ENCODE peak calls at places on chromosomes 3 and 15, in seven cellular contexts. Z is trophoblast cell; J is NAMALWA; D is stimulated activated CD4-positive, alpha-beta T cell treated with anti-CD3 and anti-CD28 coated beads, Interleukin-2, amount 100 ng/mL, for 4 hours; L is astrocyte; Y is NCI-H1694 treated with DMSO at 0.1 percent for 48 hours; I is activated CD4-positive, alpha-beta T cell treated with anti-CD3 and anti-CD28 coated beads, Interleukin-2, amount 50 U/mL, for 24 hours. W is an unnamed sample.

GRCh38 chr3:6861989-6862879 is 1.3 kb downstream of the GRM7 start:
- DNase-seq in Z (no peak), J (no peak), D (no peak), L (no peak), Y (no peak), I (no peak), W (no peak)

GRCh38 chr3:68878322-68878721 is 54.0 kb downstream of the TAFA4 start:
- DNase-seq in Z (no peak), J (peak), D (no peak), L (peak), Y (no peak), I (no peak), W (no peak)

GRCh38 chr15:41944313-41944940 is 27.9 kb downstream of the EHD4 start:
- DNase-seq in Z (peak), J (no peak), D (no peak), L (peak), Y (no peak), I (no peak), W (peak)

GRCh38 chr3:42839616-42840015 is 30.4 kb downstream of the ACKR2 start:
- DNase-seq in Z (no peak), J (peak), D (peak), L (peak), Y (peak), I (no peak), W (peak)

GRCh38 chr3:55647086-55647485 is 160.0 kb upstream of the WNT5A start:
- DNase-seq in Z (no peak), J (no peak), D (no peak), L (no peak), Y (no peak), I (no peak), W (no peak)

GRCh38 chr15:39804026-39804425 is 21.4 kb upstream of the FSIP1 start:
- DNase-seq in Z (peak), J (no peak), D (no peak), L (peak), Y (no peak), I (no peak), W (no peak)

GRCh38 chr3:194278186-194278845 is 72.8 kb downstream of the CPN2 start:
- DNase-seq in Z (no peak), J (no peak), D (no peak), L (no peak), Y (no peak), I (no peak), W (no peak)

GRCh38 chr15:80804970-80805495 is 25.9 kb downstream of the CEMIP start:
- DNase-seq in Z (no peak), J (no peak), D (no peak), L (no peak), Y (peak), I (no peak), W (no peak)

GRCh38 chr3:65569845-65570405 is 468.8 kb downstream of the MAGI1 start:
- DNase-seq in Z (no peak), J (no peak), D (no peak), L (no peak), Y (no peak), I (no peak), W (no peak)

GRCh38 chr3:25663324-25664065 is 1.2 kb downstream of the TOP2B start:
- DNase-seq in Z (no peak), J (peak), D (peak), L (peak), Y (no peak), I (no peak), W (peak)

GRCh38 chr3:28835751-28836150 is 445.1 kb upstream of the RBMS3 start:
- DNase-seq in Z (no peak), J (no peak), D (no peak), L (no peak), Y (no peak), I (no peak), W (no peak)

GRCh38 chr15:88120021-88120420 is 136.5 kb downstream of the NTRK3 start:
- DNase-seq in Z (no peak), J (no peak), D (no peak), L (no peak), Y (no peak), I (no peak), W (no peak)

GRCh38 chr3:159130108-159130507 is 328.3 kb downstream of the MFSD1 start:
- DNase-seq in Z (no peak), J (peak), D (no peak), L (no peak), Y (no peak), I (no peak), W (no peak)

GRCh38 chr3:157999246-157999645 is 107.0 kb downstream of the SHOX2 start:
- DNase-seq in Z (no peak), J (no peak), D (no peak), L (no peak), Y (no peak), I (no peak), W (no peak)

GRCh38 chr3:18988619-18989229 is 159.6 kb upstream of the KCNH8 start:
- DNase-seq in Z (no peak), J (peak), D (no peak), L (peak), Y (peak), I (no peak), W (no peak)

GRCh38 chr3:106001923-106002322 is 133.1 kb upstream of the CBLB start:
- DNase-seq in Z (no peak), J (no peak), D (no peak), L (no peak), Y (no peak), I (no peak), W (no peak)

GRCh38 chr15:56099311-56099710 is 105.9 kb upstream of the NEDD4 start:
- DNase-seq in Z (no peak), J (no peak), D (no peak), L (no peak), Y (no peak), I (no peak), W (no peak)

GRCh38 chr3:45365060-45365459 is 23.3 kb upstream of the LARS2 start:
- DNase-seq in Z (no peak), J (no peak), D (no peak), L (peak), Y (no peak), I (no peak), W (no peak)

GRCh38 chr3:151395806-151396205 is 11.3 kb upstream of the P2RY12 start:
- DNase-seq in Z (peak), J (no peak), D (no peak), L (peak), Y (no peak), I (no peak), W (no peak)

GRCh38 chr3:52196977-52197376 is 983 bp upstream of the ALAS1 start:
- DNase-seq in Z (no peak), J (no peak), D (no peak), L (no peak), Y (no peak), I (no peak), W (no peak)

GRCh38 chr15:68054658-68055223 is 626 bp downstream of the PIAS1 start:
- DNase-seq in Z (peak), J (no peak), D (peak), L (peak), Y (peak), I (peak), W (peak)

GRCh38 chr15:68348064-68348463 is 70.5 kb downstream of the FEM1B start:
- DNase-seq in Z (no peak), J (no peak), D (peak), L (no peak), Y (no peak), I (no peak), W (no peak)

GRCh38 chr3:140699516-140700231 is 21.8 kb downstream of the TRIM42 start:
- DNase-seq in Z (no peak), J (no peak), D (no peak), L (no peak), Y (no peak), I (no peak), W (no peak)

GRCh38 chr15:32682569-32682968 is 35.2 kb upstream of the GREM1 start:
- DNase-seq in Z (no peak), J (no peak), D (no peak), L (peak), Y (no peak), I (no peak), W (no peak)

GRCh38 chr3:190038050-190038631 is 82.6 kb downstream of the P3H2 start:
- DNase-seq in Z (peak), J (no peak), D (no peak), L (peak), Y (no peak), I (no peak), W (no peak)

GRCh38 chr3:9316881-9317341 is 45.9 kb upstream of the THUMPD3 start:
- DNase-seq in Z (no peak), J (no peak), D (no peak), L (peak), Y (no peak), I (no peak), W (no peak)

GRCh38 chr3:12120374-12121140 is 38.2 kb downstream of the TIMP4 start:
- DNase-seq in Z (no peak), J (peak), D (no peak), L (no peak), Y (no peak), I (no peak), W (no peak)

GRCh38 chr15:69912116-69912515 is 185.6 kb downstream of the TLE3 start:
- DNase-seq in Z (no peak), J (no peak), D (no peak), L (no peak), Y (no peak), I (no peak), W (no peak)

GRCh38 chr3:127073931-127074820 is 91.3 kb downstream of the PLXNA1 start:
- DNase-seq in Z (peak), J (no peak), D (no peak), L (no peak), Y (no peak), I (no peak), W (no peak)

GRCh38 chr15:62110000-62110851 is 43.4 kb downstream of the C2CD4A start:
- DNase-seq in Z (no peak), J (no peak), D (no peak), L (peak), Y (peak), I (no peak), W (no peak)

GRCh38 chr15:50224606-50225005 is 40.9 kb downstream of the HDC start:
- DNase-seq in Z (no peak), J (no peak), D (no peak), L (peak), Y (no peak), I (no peak), W (no peak)

GRCh38 chr3:36305929-36306520 is 74.3 kb upstream of the STAC start:
- DNase-seq in Z (no peak), J (no peak), D (no peak), L (peak), Y (no peak), I (no peak), W (peak)

GRCh38 chr15:97410907-97411575 is 549.5 kb upstream of the ARRDC4 start:
- DNase-seq in Z (no peak), J (no peak), D (no peak), L (no peak), Y (no peak), I (no peak), W (no peak)

GRCh38 chr3:67976683-67977082 is 322.3 kb upstream of the SUCLG2 start:
- DNase-seq in Z (no peak), J (no peak), D (no peak), L (no peak), Y (no peak), I (no peak), W (peak)

GRCh38 chr15:77239892-77240608 is 169.1 kb upstream of the TSPAN3 start:
- DNase-seq in Z (no peak), J (no peak), D (no peak), L (no peak), Y (no peak), I (no peak), W (no peak)

GRCh38 chr3:52432225-52432624 is 12.7 kb downstream of the SEMA3G start:
- DNase-seq in Z (no peak), J (no peak), D (no peak), L (no peak), Y (no peak), I (no peak), W (no peak)

GRCh38 chr3:14522768-14523167 is 17.4 kb downstream of the GRIP2 start:
- DNase-seq in Z (no peak), J (no peak), D (no peak), L (no peak), Y (no peak), I (no peak), W (no peak)

GRCh38 chr3:12750223-12750622 is 8.8 kb downstream of the TMEM40 start:
- DNase-seq in Z (peak), J (peak), D (no peak), L (peak), Y (no peak), I (no peak), W (peak)

GRCh38 chr15:26891448-26891881 is 24.6 kb downstream of the GABRA5 start:
- DNase-seq in Z (no peak), J (peak), D (no peak), L (peak), Y (peak), I (no peak), W (no peak)

GRCh38 chr3:183503738-183504137 is 51.8 kb downstream of the KLHL6 start:
- DNase-seq in Z (no peak), J (no peak), D (no peak), L (no peak), Y (no peak), I (no peak), W (no peak)